ENCODE peak calls at places on chromosome X, in seven cellular contexts. F is foreskin melanocyte, G is bronchial epithelial cell, Y is amygdala, R is HFF-Myc, S is A172, L is mesenchymal stem cell. X is an unnamed sample.

GRCh38 chrX:131626681-131627296 is 82.9 kb downstream of the OR13H1 start:
- DNase-seq in F (no peak), G (no peak), Y (no peak), R (no peak), S (peak), L (peak), X (no peak)

GRCh38 chrX:2678583-2678982 is 12.5 kb upstream of the CD99 start:
- DNase-seq in F (no peak), G (no peak), Y (no peak), R (no peak), S (no peak), L (no peak), X (no peak)

GRCh38 chrX:17697191-17697590 is 40.1 kb upstream of the SCML1 start:
- DNase-seq in F (no peak), G (peak), Y (no peak), R (no peak), S (no peak), L (peak), X (peak)

GRCh38 chrX:150688911-150689451 is 4.2 kb upstream of the MTMR1 start:
- DNase-seq in F (peak), G (peak), Y (no peak), R (peak), S (peak), L (peak), X (no peak)

GRCh38 chrX:107978707-107979307 is 3.4 kb downstream of the TEX13B start:
- DNase-seq in F (peak), G (peak), Y (no peak), R (peak), S (peak), L (peak), X (peak)

GRCh38 chrX:153906126-153906917 is 1.8 kb downstream of the AVPR2 start:
- DNase-seq in F (no peak), G (no peak), Y (no peak), R (no peak), S (no peak), L (no peak), X (no peak)

GRCh38 chrX:51759055-51759454 is 15.8 kb downstream of the GSPT2 start:
- DNase-seq in F (no peak), G (no peak), Y (peak), R (no peak), S (no peak), L (no peak), X (no peak)

GRCh38 chrX:103310592-103311400 is at the start of gene BEX2:
- DNase-seq in F (no peak), G (peak), Y (peak), R (no peak), S (peak), L (peak), X (no peak)

GRCh38 chrX:623599-624323 is 6.8 kb upstream of the SHOX start:
- DNase-seq in F (no peak), G (no peak), Y (no peak), R (no peak), S (no peak), L (no peak), X (no peak)

X was measured in dermis microvascular lymphatic vessel endothelial cell.